ENCODE peak calls at places on chromosome X, in four cellular contexts. V is pancreas, T is HFF-Myc, G is fibroblast of lung. J is an unnamed sample.

GRCh38 chrX:25544641-25545040 is 528.9 kb upstream of the ARX start:
- DNase-seq in V (no peak), T (no peak), G (peak), J (no peak)

GRCh38 chrX:110211340-110211739 is 106.5 kb downstream of the AMMECR1 start:
- DNase-seq in V (no peak), T (no peak), G (no peak), J (no peak)

GRCh38 chrX:55118574-55118973 is 29.8 kb downstream of the PAGE2 start:
- DNase-seq in V (no peak), T (no peak), G (no peak), J (no peak)

GRCh38 chrX:39439910-39440733 is 638.9 kb downstream of the MID1IP1 start:
- DNase-seq in V (no peak), T (no peak), G (no peak), J (no peak)

GRCh38 chrX:129540725-129541184 is 696 bp downstream of the OCRL start:
- DNase-seq in V (no peak), T (no peak), G (no peak), J (no peak)

GRCh38 chrX:39157796-39158195 is 356.5 kb downstream of the MID1IP1 start:
- DNase-seq in V (no peak), T (no peak), G (peak), J (no peak)

GRCh38 chrX:135931644-135932487 is 38.4 kb downstream of the SAGE1 start:
- DNase-seq in V (peak), T (peak), G (peak), J (no peak)

GRCh38 chrX:45758319-45758718 is 557.6 kb upstream of the DIPK2B start:
- DNase-seq in V (no peak), T (no peak), G (peak), J (no peak)

GRCh38 chrX:69229436-69229835 is 64.2 kb upstream of the PJA1 start:
- DNase-seq in V (no peak), T (no peak), G (peak), J (no peak)

GRCh38 chrX:17736856-17737706 is at the start of gene SCML1:
- DNase-seq in V (peak), T (peak), G (peak), J (peak)

GRCh38 chrX:47815901-47816845 is 20.5 kb upstream of the ZNF81 start:
- DNase-seq in V (no peak), T (no peak), G (peak), J (no peak)

GRCh38 chrX:154653048-154653401 is 354 bp downstream of the CTAG2 start:
- DNase-seq in V (no peak), T (no peak), G (no peak), J (peak)

GRCh38 chrX:118459494-118459893 is 36.1 kb upstream of the DOCK11 start:
- DNase-seq in V (no peak), T (no peak), G (peak), J (no peak)

GRCh38 chrX:29561417-29561816 is 653.9 kb upstream of the MAGEB2 start:
- DNase-seq in V (no peak), T (no peak), G (no peak), J (no peak)

GRCh38 chrX:130171446-130172126 is at the start of gene RAB33A:
- DNase-seq in V (no peak), T (no peak), G (peak), J (no peak)

GRCh38 chrX:107825698-107826285 is at the start of gene MID2:
- DNase-seq in V (peak), T (no peak), G (peak), J (no peak)

GRCh38 chrX:40171513-40172168 is 73.9 kb upstream of the BCOR start:
- DNase-seq in V (no peak), T (no peak), G (peak), J (peak)

GRCh38 chrX:154333837-154334271 is 38.3 kb downstream of the TKTL1 start:
- DNase-seq in V (no peak), T (no peak), G (no peak), J (peak)

GRCh38 chrX:83077606-83078005 is 430.5 kb upstream of the POU3F4 start:
- DNase-seq in V (no peak), T (no peak), G (no peak), J (no peak)

GRCh38 chrX:43605351-43605750 is 50.7 kb upstream of the MAOA start:
- DNase-seq in V (no peak), T (no peak), G (no peak), J (no peak)

GRCh38 chrX:153824348-153824747 is 6.0 kb downstream of the PDZD4 start:
- DNase-seq in V (no peak), T (no peak), G (no peak), J (no peak)

GRCh38 chrX:130110379-130111219 is at the start of gene ELF4:
- DNase-seq in V (peak), T (no peak), G (peak), J (peak)

GRCh38 chrX:149021164-149021563 is 483.9 kb downstream of the IDS start:
- DNase-seq in V (no peak), T (no peak), G (peak), J (no peak)

GRCh38 chrX:153063315-153063714 is 7.0 kb downstream of the PNMA3 start:
- DNase-seq in V (no peak), T (no peak), G (peak), J (no peak)

GRCh38 chrX:39453847-39454645 is 643.7 kb downstream of the BCOR start:
- DNase-seq in V (no peak), T (no peak), G (no peak), J (no peak)

GRCh38 chrX:111040377-111041017 is 55.5 kb upstream of the PAK3 start:
- DNase-seq in V (no peak), T (no peak), G (peak), J (no peak)

GRCh38 chrX:136747003-136747986 is 33.4 kb downstream of the ARHGEF6 start:
- DNase-seq in V (no peak), T (no peak), G (no peak), J (no peak)

GRCh38 chrX:13102636-13103035 is 58.2 kb upstream of the FAM9C start:
- DNase-seq in V (no peak), T (no peak), G (peak), J (no peak)

GRCh38 chrX:71464968-71465367 is 67.9 kb upstream of the OGT start:
- DNase-seq in V (no peak), T (no peak), G (no peak), J (no peak)

GRCh38 chrX:27924718-27925117 is 56.5 kb downstream of the DCAF8L1 start:
- DNase-seq in V (no peak), T (no peak), G (no peak), J (no peak)

GRCh38 chrX:19579485-19579884 is 64.2 kb upstream of the MAP3K15 start:
- DNase-seq in V (no peak), T (no peak), G (peak), J (no peak)

GRCh38 chrX:111411591-111412371 is at the start of gene DCX:
- DNase-seq in V (no peak), T (no peak), G (no peak), J (no peak)

GRCh38 chrX:145524931-145525330 is 277.6 kb downstream of the SPANXN1 start:
- DNase-seq in V (no peak), T (no peak), G (no peak), J (no peak)

GRCh38 chrX:100611951-100612350 is 24.7 kb downstream of the TSPAN6 start:
- DNase-seq in V (no peak), T (no peak), G (no peak), J (no peak)

GRCh38 chrX:115582035-115582870 is 21.3 kb downstream of the PLS3 start:
- DNase-seq in V (no peak), T (no peak), G (peak), J (no peak)

GRCh38 chrX:124426273-124426672 is 79.9 kb downstream of the SH2D1A start:
- DNase-seq in V (no peak), T (no peak), G (no peak), J (no peak)

GRCh38 chrX:48702716-48703115 is 6.2 kb downstream of the SUV39H1 start:
- DNase-seq in V (no peak), T (no peak), G (no peak), J (no peak)

GRCh38 chrX:97461763-97462162 is 578.1 kb downstream of the RPA4 start:
- DNase-seq in V (no peak), T (no peak), G (no peak), J (no peak)
- TF ChIP-seq CTCF in V (no peak), T (no peak), G (no peak), J (peak)

DNA sequence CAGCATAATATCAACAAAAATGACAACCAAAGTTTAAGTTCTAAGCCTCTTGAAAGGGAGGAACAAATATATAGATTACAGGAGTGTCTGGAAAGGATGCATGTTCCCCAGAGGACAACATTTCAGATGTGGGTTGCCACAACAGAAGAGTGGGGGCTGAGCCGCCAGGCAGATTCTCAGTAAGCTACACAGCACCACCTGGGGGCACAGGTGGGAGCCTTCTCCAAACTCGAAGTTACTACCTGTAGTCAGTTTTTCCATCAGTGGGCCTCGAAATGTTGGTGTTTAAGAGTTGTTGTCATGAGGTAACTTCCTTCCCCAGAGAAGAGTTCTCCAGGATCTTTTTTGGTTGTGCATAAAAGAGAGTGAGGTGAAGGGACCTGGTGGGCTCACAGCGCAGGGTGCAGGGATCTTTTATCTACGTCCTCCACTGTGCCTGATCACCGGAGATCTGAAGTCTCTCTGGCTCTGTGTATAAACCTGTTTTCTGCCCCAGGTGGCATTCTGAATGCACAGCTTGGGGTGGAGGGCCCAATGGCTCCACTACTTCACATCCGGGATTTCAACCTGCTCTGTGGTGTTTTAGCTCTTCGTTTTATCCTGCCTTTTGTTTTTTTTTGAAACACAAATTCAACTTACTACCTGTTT is 58.4 kb upstream of the STS start:
- DNase-seq in V (no peak), T (no peak), G (no peak), J (no peak)
- TF ChIP-seq CTCF in V (no peak), T (no peak), G (no peak), J (peak)

GRCh38 chrX:1468250-1468772 is 15.6 kb upstream of the ASMTL start:
- DNase-seq in V (no peak), T (no peak), G (peak), J (peak)
- TF ChIP-seq CTCF in V (no peak), T (peak), G (no peak), J (peak)

DNA sequence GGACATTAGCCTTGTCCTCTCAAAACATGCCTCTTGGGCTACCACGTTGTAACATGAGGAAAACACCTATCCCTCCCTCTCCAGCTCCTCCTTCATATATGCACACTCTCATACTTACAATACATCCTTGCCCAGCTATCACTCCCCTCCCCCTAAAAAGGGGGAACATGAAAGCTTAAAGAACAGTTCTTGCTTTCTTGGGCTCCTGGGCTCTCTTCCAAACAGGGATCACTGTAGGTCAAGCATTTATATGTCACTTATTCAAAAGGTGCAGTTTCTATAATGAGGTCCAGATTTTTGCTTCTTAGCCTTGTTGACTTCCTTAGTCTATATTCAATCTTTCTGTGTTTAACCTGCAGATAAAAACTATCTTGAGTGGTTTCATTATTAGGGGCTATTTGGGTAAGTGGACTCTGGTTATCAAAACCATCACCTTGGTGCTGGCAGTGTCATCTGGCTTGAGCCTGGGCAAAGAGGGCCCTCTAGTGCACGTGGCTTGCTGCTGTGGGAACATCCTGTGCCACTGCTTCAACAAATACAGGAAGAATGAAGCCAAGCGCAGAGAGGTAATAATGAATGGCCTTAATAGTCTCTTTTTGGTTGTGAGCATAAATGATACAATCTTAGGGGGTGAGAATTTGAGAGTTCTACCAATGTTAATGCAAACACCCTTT is 119.4 kb downstream of the AKAP4 start:
- DNase-seq in V (no peak), T (no peak), G (no peak), J (no peak)
- TF ChIP-seq CTCF in V (no peak), T (peak), G (peak), J (peak)

GRCh38 chrX:131895807-131896206 is 127.3 kb upstream of the STK26 start:
- DNase-seq in V (no peak), T (no peak), G (no peak), J (no peak)
- TF ChIP-seq CTCF in V (no peak), T (no peak), G (no peak), J (peak)

DNA sequence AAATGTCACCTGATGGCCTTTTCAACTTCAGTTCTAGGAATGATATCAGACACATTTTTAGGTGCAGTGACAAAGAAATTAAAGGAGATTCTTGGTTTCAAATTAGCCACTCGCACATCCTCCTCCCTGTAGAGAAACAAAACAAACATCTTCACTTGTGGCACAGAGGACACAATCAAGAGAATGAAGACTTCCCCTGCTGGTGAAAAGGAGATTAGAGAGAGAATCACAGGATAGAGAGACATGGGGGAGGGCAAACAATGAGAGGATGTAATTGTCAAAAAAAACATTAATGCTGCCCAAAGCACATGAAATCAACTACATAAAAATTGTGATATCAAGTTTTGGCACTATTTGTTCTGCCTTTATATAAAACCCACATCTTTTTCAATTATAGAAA is 34.5 kb downstream of the ACE2 start:
- DNase-seq in V (no peak), T (no peak), G (no peak), J (no peak)
- TF ChIP-seq CTCF in V (no peak), T (no peak), G (no peak), J (no peak)

DNA sequence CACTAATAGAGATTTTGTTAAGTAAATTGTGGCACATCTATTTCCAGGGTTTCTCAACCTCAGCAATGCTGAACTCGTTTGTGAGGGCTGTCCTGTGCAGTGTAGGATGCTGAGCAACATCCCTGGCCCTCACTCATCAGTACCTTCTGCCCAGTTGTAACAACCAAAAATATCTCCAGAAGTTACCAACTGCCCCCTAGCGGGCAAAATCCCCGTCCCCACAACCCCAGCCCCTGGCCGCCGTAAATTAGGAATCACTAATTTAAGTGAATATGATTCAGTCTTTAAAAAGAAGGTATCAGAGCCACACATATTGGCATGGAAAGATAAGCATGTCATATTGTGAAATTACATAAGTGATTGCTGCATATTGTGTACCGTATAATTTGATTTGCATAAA is 123.4 kb downstream of the ASB9 start:
- DNase-seq in V (no peak), T (no peak), G (no peak), J (no peak)
- TF ChIP-seq CTCF in V (no peak), T (peak), G (peak), J (peak)

DNA sequence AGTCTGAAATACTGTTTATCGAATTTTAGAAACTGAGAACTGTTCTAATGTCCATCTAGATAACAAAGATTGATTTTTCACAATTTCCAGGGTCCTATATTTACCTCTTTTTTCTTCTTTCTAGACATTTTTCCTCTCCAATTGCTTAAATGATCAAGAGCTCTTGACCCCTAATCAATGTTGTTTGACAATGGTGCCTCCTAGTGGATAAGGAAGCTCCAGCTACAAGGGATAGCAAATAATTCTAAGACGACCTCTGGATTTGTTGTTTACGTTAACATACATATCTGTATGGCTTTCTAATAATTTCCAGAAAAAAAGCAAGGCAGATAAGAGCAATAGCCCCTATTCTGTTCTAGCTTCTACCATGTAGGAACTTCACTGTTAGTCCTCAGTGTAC is 35.8 kb downstream of the GPR82 start:
- DNase-seq in V (no peak), T (no peak), G (peak), J (no peak)
- TF ChIP-seq CTCF in V (no peak), T (peak), G (peak), J (peak)

J was measured in chondrocyte.